ENCODE peak calls at places on chromosomes 16 and 17, in nine cellular contexts. I is body of pancreas; V is activated T-helper 1 cell treated with Interleukin-2 at 50 U/mL for 16 hours; Z is ELR; A is CD4-positive, CD25-positive, alpha-beta regulatory T cell; U is Caco-2; W is RCC 7860; D is AG04449; F is activated CD4-positive, alpha-beta T cell treated with anti-CD3 and anti-CD28 coated beads, Interleukin-2, amount 10 ng/mL, durations not matched to agents 24 days and 14 days. L is an unnamed sample.

GRCh38 chr16:68884867-68885266 is 41.5 kb downstream of the TANGO6 start:
- DNase-seq in D (no peak), W (no peak), I (no peak), U (no peak), A (no peak), Z (no peak), F (no peak), V (no peak), L (no peak)

GRCh38 chr16:25007284-25007984 is 7.7 kb downstream of the ARHGAP17 start:
- DNase-seq in V (no peak), W (no peak), D (no peak), I (no peak), F (no peak), Z (peak), A (no peak), U (no peak), L (no peak)

GRCh38 chr17:20281860-20282259 is 185.5 kb downstream of the LGALS9B start:
- DNase-seq in U (no peak), I (peak), Z (no peak), V (no peak), A (no peak), D (no peak), W (no peak), F (no peak), L (no peak)

GRCh38 chr17:80889231-80889896 is 102.3 kb upstream of the CHMP6 start:
- DNase-seq in V (no peak), F (no peak), U (no peak), I (no peak), W (no peak), Z (no peak), A (peak), D (no peak), L (no peak)

GRCh38 chr17:18957831-18958230 is 5.9 kb downstream of the SLC5A10 start:
- DNase-seq in F (no peak), I (no peak), U (no peak), D (no peak), W (no peak), Z (no peak), V (no peak), A (no peak), L (no peak)

GRCh38 chr17:80456465-80457235 is 19.8 kb downstream of the NPTX1 start:
- DNase-seq in Z (peak), U (no peak), A (no peak), V (no peak), D (no peak), F (no peak), I (peak), W (no peak), L (no peak)

GRCh38 chr17:44170499-44171201 is at the start of gene ASB16:
- DNase-seq in D (no peak), I (peak), A (no peak), Z (no peak), U (no peak), W (no peak), F (no peak), V (no peak), L (no peak)

GRCh38 chr17:17836818-17837379 is at the start of gene SREBF1:
- DNase-seq in F (peak), I (peak), A (no peak), Z (peak), D (no peak), V (peak), U (peak), W (no peak), L (peak)

GRCh38 chr17:14940946-14941280 is 324.2 kb downstream of the PMP22 start:
- DNase-seq in Z (peak), F (no peak), I (no peak), A (no peak), V (no peak), W (no peak), D (no peak), U (no peak), L (no peak)

GRCh38 chr17:44757045-44757917 is 1.5 kb upstream of the ADAM11 start:
- DNase-seq in U (no peak), W (no peak), D (no peak), A (no peak), F (no peak), Z (no peak), I (no peak), V (no peak), L (no peak)

GRCh38 chr17:29225388-29225787 is 21.3 kb upstream of the CRYBA1 start:
- DNase-seq in D (no peak), I (no peak), Z (no peak), A (no peak), W (no peak), F (no peak), V (no peak), U (no peak), L (no peak)

GRCh38 chr17:31564883-31565297 is 173.4 kb downstream of the RAB11FIP4 start:
- DNase-seq in I (peak), Z (peak), A (no peak), V (no peak), U (no peak), F (no peak), W (peak), D (no peak), L (no peak)

GRCh38 chr17:71516149-71516548 is 604.7 kb upstream of the SOX9 start:
- DNase-seq in V (no peak), Z (no peak), A (no peak), D (no peak), I (no peak), U (no peak), W (no peak), F (no peak), L (no peak)

GRCh38 chr16:86167061-86167460 is 268.1 kb downstream of the IRF8 start:
- DNase-seq in D (no peak), U (no peak), Z (no peak), W (no peak), A (no peak), F (no peak), V (no peak), I (no peak), L (no peak)

GRCh38 chr16:9479008-9479407 is 387.6 kb downstream of the HAPSTR1 start:
- DNase-seq in A (no peak), W (no peak), I (no peak), D (no peak), V (no peak), F (no peak), Z (no peak), U (no peak), L (no peak)

GRCh38 chr16:57260294-57260929 is 15.4 kb downstream of the ARL2BP start:
- DNase-seq in Z (peak), A (no peak), F (peak), I (no peak), V (no peak), D (no peak), U (peak), W (peak), L (peak)

GRCh38 chr17:64685705-64686104 is 23.6 kb upstream of the SMURF2 start:
- DNase-seq in V (no peak), D (no peak), W (no peak), I (no peak), Z (no peak), U (no peak), A (no peak), F (no peak), L (no peak)

GRCh38 chr16:28294201-28294600 is 1.9 kb downstream of the SBK1 start:
- DNase-seq in D (no peak), F (no peak), W (no peak), Z (no peak), I (no peak), A (no peak), V (no peak), U (no peak), L (no peak)

GRCh38 chr16:22388101-22388644 is 13.8 kb upstream of the CDR2 start:
- DNase-seq in A (no peak), W (no peak), D (no peak), F (no peak), Z (no peak), V (no peak), U (no peak), I (no peak), L (no peak)

GRCh38 chr16:16092925-16093624 is 130.2 kb downstream of the ABCC6 start:
- DNase-seq in V (no peak), U (no peak), Z (no peak), A (no peak), I (peak), W (no peak), D (no peak), F (no peak), L (no peak)

GRCh38 chr16:87818533-87819161 is 50.7 kb downstream of the SLC7A5 start:
- DNase-seq in Z (no peak), A (no peak), W (no peak), I (no peak), F (no peak), U (peak), V (no peak), D (no peak), L (no peak)

L was measured in B cell.